ENCODE peak calls at places on chromosomes 7 and 10, in five cellular contexts. G is GM20000, K is EL, S is epithelial cell of prostate, O is A549. M is an unnamed sample.

GRCh38 chr7:26618898-26619297 is 245.5 kb downstream of the SKAP2 start:
- DNase-seq in G (no peak), O (no peak), S (no peak), K (no peak), M (no peak)

GRCh38 chr10:43867667-43868361 is 219.1 kb upstream of the ZNF32 start:
- DNase-seq in K (peak; percentile 96), O (no peak), G (no peak), S (no peak), M (no peak)

GRCh38 chr10:18618995-18619394 is 32.4 kb downstream of the NSUN6 start:
- DNase-seq in S (no peak), G (no peak), K (no peak), O (no peak), M (no peak)

GRCh38 chr10:92124524-92125168 is 166.2 kb downstream of the CPEB3 start:
- DNase-seq in K (peak; percentile 62), S (peak; percentile 27), G (no peak), O (peak; percentile 42), M (no peak)

GRCh38 chr10:97755718-97756117 is 16.1 kb downstream of the SFRP5 start:
- DNase-seq in K (no peak), O (no peak), S (no peak), G (no peak), M (no peak)

GRCh38 chr10:94423627-94424026 is 21.3 kb downstream of the TBC1D12 start:
- DNase-seq in G (no peak), K (peak; percentile 44), S (no peak), O (no peak), M (no peak)

GRCh38 chr10:70462349-70462984 is 16.1 kb upstream of the PALD1 start:
- DNase-seq in G (no peak), O (peak; percentile 21), K (peak; percentile 39), S (no peak), M (no peak)

GRCh38 chr7:139673230-139673629 is 104.6 kb downstream of the HIPK2 start:
- DNase-seq in G (peak; percentile 74), O (no peak), S (no peak), K (no peak), M (no peak)

GRCh38 chr10:11687357-11687771 is 54.8 kb upstream of the ECHDC3 start:
- DNase-seq in O (no peak), S (peak; percentile 92), K (peak; percentile 8), G (no peak), M (no peak)

GRCh38 chr10:103663802-103664201 is 170.3 kb downstream of the NEURL1 start:
- DNase-seq in G (no peak), S (no peak), O (no peak), K (no peak), M (no peak)

GRCh38 chr7:101856488-101857357 is 39.3 kb downstream of the CUX1 start:
- DNase-seq in O (peak; percentile 99), S (peak; percentile 81), G (peak; percentile 83), K (peak; percentile 87), M (peak; percentile 77)

GRCh38 chr10:48399551-48399950 is 93.1 kb downstream of the MAPK8 start:
- DNase-seq in O (no peak), K (no peak), G (no peak), S (no peak), M (no peak)

GRCh38 chr10:105675333-105675732 is 1034.2 kb downstream of the SORCS3 start:
- DNase-seq in S (no peak), K (no peak), O (no peak), G (no peak), M (no peak)

GRCh38 chr10:2494386-2494785 is 573.0 kb upstream of the PFKP start:
- DNase-seq in O (no peak), K (no peak), S (no peak), G (no peak), M (no peak)

GRCh38 chr7:13651167-13651566 is 338.3 kb downstream of the ETV1 start:
- DNase-seq in K (no peak), G (no peak), S (no peak), O (no peak), M (no peak)

GRCh38 chr10:6299743-6300105 is 97.0 kb downstream of the PFKFB3 start:
- DNase-seq in K (no peak), G (no peak), S (no peak), O (no peak), M (no peak)

GRCh38 chr10:128092454-128092853 is 33.8 kb downstream of the MKI67 start:
- DNase-seq in K (peak; percentile 38), G (no peak), O (no peak), S (no peak), M (no peak)

GRCh38 chr10:92218569-92218968 is 72.3 kb downstream of the CPEB3 start:
- DNase-seq in O (no peak), S (no peak), K (no peak), G (no peak), M (no peak)

GRCh38 chr7:45456747-45457146 is 117.4 kb upstream of the ADCY1 start:
- DNase-seq in O (no peak), G (no peak), S (no peak), K (no peak), M (no peak)

GRCh38 chr7:99833289-99833877 is 5.6 kb downstream of the CYP3A43 start:
- DNase-seq in O (no peak), K (no peak), G (no peak), S (no peak), M (no peak)

GRCh38 chr10:95356-96115 is 39.7 kb upstream of the ZMYND11 start:
- DNase-seq in S (no peak), O (no peak), G (no peak), K (no peak), M (no peak)

M was measured in activated T-helper 2 cell treated with anti-CD3 and anti-CD28 coated beads, Interferon-gamma antibody, Interleukin-2, Interleukin-4, amounts not matched to agents 10 μg/mL and 5 μg/mL and 100 μg/mL, durations not matched to agents 14 hours and 24 hours and 36 hours.